ENCODE peak calls at places on chromosomes 16 and 17, in seven cellular contexts. K is stromal cell of bone marrow, Q is brain microvascular endothelial cell, Y is GM04504, B is HTR-8/SVneo, I is germinal center, T is NCI-H774. F is an unnamed sample.

GRCh38 chr17:73030501-73030911 is 62.0 kb downstream of the SLC39A11 start:
- DNase-seq in B (no peak), Q (no peak), I (no peak), Y (no peak), K (no peak), T (no peak), F (no peak)

GRCh38 chr17:59151591-59151990 is 3.4 kb downstream of the SKA2 start:
- DNase-seq in I (no peak), K (no peak), T (no peak), B (no peak), Q (no peak), Y (no peak), F (no peak)

GRCh38 chr17:8300629-8301242 is 5.5 kb upstream of the SLC25A35 start:
- DNase-seq in K (peak), Y (no peak), Q (peak), B (peak), I (peak), T (peak), F (peak)

GRCh38 chr17:7191571-7192270 is 12.6 kb upstream of the ASGR1 start:
- DNase-seq in Q (no peak), I (no peak), B (peak), Y (no peak), K (no peak), T (no peak), F (peak)

GRCh38 chr17:68775969-68776368 is 174.8 kb upstream of the FAM20A start:
- DNase-seq in Y (no peak), K (no peak), I (no peak), Q (no peak), T (no peak), B (no peak), F (no peak)

GRCh38 chr16:8583712-8584111 is 6.6 kb downstream of the TMEM114 start:
- DNase-seq in Y (no peak), Q (no peak), I (no peak), B (no peak), T (no peak), K (no peak), F (no peak)

GRCh38 chr16:88971371-88972097 is 5.5 kb downstream of the CBFA2T3 start:
- DNase-seq in B (no peak), T (no peak), I (peak), K (no peak), Q (no peak), Y (no peak), F (no peak)

GRCh38 chr17:45688820-45689219 is 95.3 kb upstream of the CRHR1 start:
- DNase-seq in Q (no peak), Y (no peak), T (no peak), B (no peak), K (no peak), I (no peak), F (no peak)

GRCh38 chr17:58330544-58330996 is 2.0 kb upstream of the TSPOAP1 start:
- DNase-seq in I (no peak), T (no peak), B (no peak), Y (no peak), Q (no peak), K (no peak), F (no peak)

GRCh38 chr17:50689251-50689650 is 18.5 kb downstream of the ANKRD40 start:
- DNase-seq in Y (no peak), I (no peak), T (no peak), B (peak), K (peak), Q (peak), F (peak)

GRCh38 chr17:4247981-4248388 is 15.8 kb downstream of the ANKFY1 start:
- DNase-seq in K (no peak), I (no peak), B (no peak), Q (no peak), Y (no peak), T (no peak), F (no peak)

GRCh38 chr16:4846901-4847773 is at the start of the genes GLYR1 and UBN1:
- DNase-seq in T (peak), K (peak), B (peak), I (peak), Q (peak), Y (peak), F (peak)

GRCh38 chr16:10324210-10324609 is 61.7 kb upstream of the ATF7IP2 start:
- DNase-seq in T (no peak), K (no peak), B (no peak), Q (no peak), I (no peak), Y (no peak), F (no peak)

GRCh38 chr17:27381007-27381501 is 75.2 kb upstream of the KSR1 start:
- DNase-seq in Y (no peak), Q (peak), B (peak), T (peak), I (peak), K (no peak), F (peak)

GRCh38 chr17:17156511-17156910 is 49.6 kb downstream of the PLD6 start:
- DNase-seq in B (no peak), Y (no peak), T (no peak), I (no peak), K (no peak), Q (peak), F (no peak)

GRCh38 chr17:18093616-18094408 is 6.1 kb downstream of the DRG2 start:
- DNase-seq in I (no peak), T (no peak), Y (peak), K (peak), Q (peak), B (peak), F (peak)

GRCh38 chr17:34110315-34110714 is 144.8 kb upstream of the CCL2 start:
- DNase-seq in Q (no peak), K (no peak), B (no peak), I (no peak), Y (no peak), T (no peak), F (no peak)

GRCh38 chr17:17439971-17440843 is 36.6 kb upstream of the MED9 start:
- DNase-seq in B (peak), K (no peak), Q (peak), T (peak), Y (no peak), I (peak), F (peak)